ENCODE peak calls at places on chromosomes 3 and 15, in seven cellular contexts. One of them, this sample, is unnamed.

GRCh38 chr3:16768956-16769355 is 115.8 kb upstream of the PLCL2 start:
- DNase-seq in esophagus squamous epithelium: no peak
- DNase-seq in NB4: no peak
- DNase-seq in suprapubic skin: no peak
- DNase-seq in A549: no peak
- DNase-seq in sigmoid colon: no peak
- DNase-seq in adrenal gland: no peak
- DNase-seq in this sample: no peak

GRCh38 chr3:190345878-190346277 is 23.6 kb upstream of the CLDN1 start:
- DNase-seq in esophagus squamous epithelium: no peak
- DNase-seq in NB4: no peak
- DNase-seq in suprapubic skin: no peak
- DNase-seq in A549: no peak
- DNase-seq in sigmoid colon: no peak
- DNase-seq in adrenal gland: no peak
- DNase-seq in this sample: no peak

GRCh38 chr3:103085465-103085864 is 650.6 kb downstream of the ZPLD1 start:
- DNase-seq in esophagus squamous epithelium: no peak
- DNase-seq in NB4: no peak
- DNase-seq in suprapubic skin: no peak
- DNase-seq in A549: no peak
- DNase-seq in sigmoid colon: no peak
- DNase-seq in adrenal gland: no peak
- DNase-seq in this sample: no peak

GRCh38 chr15:40006646-40007045 is 32.3 kb downstream of the SRP14 start:
- DNase-seq in esophagus squamous epithelium: no peak
- DNase-seq in NB4: no peak
- DNase-seq in suprapubic skin: no peak
- DNase-seq in A549: no peak
- DNase-seq in sigmoid colon: no peak
- DNase-seq in adrenal gland: no peak
- DNase-seq in this sample: no peak

GRCh38 chr15:40702077-40702476 is 7.1 kb downstream of the RAD51 start:
- DNase-seq in esophagus squamous epithelium: no peak
- DNase-seq in NB4: peak
- DNase-seq in suprapubic skin: no peak
- DNase-seq in A549: no peak
- DNase-seq in sigmoid colon: no peak
- DNase-seq in adrenal gland: no peak
- DNase-seq in this sample: no peak

GRCh38 chr3:128321418-128321817 is 145.3 kb downstream of the DNAJB8 start:
- DNase-seq in esophagus squamous epithelium: no peak
- DNase-seq in NB4: no peak
- DNase-seq in suprapubic skin: no peak
- DNase-seq in A549: no peak
- DNase-seq in sigmoid colon: peak
- DNase-seq in adrenal gland: no peak
- DNase-seq in this sample: no peak

GRCh38 chr3:187146389-187146788 is 7.1 kb upstream of the RPL39L start:
- DNase-seq in esophagus squamous epithelium: no peak
- DNase-seq in NB4: no peak
- DNase-seq in suprapubic skin: no peak
- DNase-seq in A549: no peak
- DNase-seq in sigmoid colon: no peak
- DNase-seq in adrenal gland: no peak
- DNase-seq in this sample: no peak

GRCh38 chr3:50210510-50211367 is 5.7 kb downstream of the SLC38A3 start:
- DNase-seq in esophagus squamous epithelium: no peak
- DNase-seq in NB4: no peak
- DNase-seq in suprapubic skin: no peak
- DNase-seq in A549: no peak
- DNase-seq in sigmoid colon: no peak
- DNase-seq in adrenal gland: no peak
- DNase-seq in this sample: no peak

GRCh38 chr3:58383904-58384303 is 49.7 kb downstream of the PDHB start:
- DNase-seq in esophagus squamous epithelium: no peak
- DNase-seq in NB4: peak
- DNase-seq in suprapubic skin: no peak
- DNase-seq in A549: no peak
- DNase-seq in sigmoid colon: no peak
- DNase-seq in adrenal gland: peak
- DNase-seq in this sample: no peak

DNA sequence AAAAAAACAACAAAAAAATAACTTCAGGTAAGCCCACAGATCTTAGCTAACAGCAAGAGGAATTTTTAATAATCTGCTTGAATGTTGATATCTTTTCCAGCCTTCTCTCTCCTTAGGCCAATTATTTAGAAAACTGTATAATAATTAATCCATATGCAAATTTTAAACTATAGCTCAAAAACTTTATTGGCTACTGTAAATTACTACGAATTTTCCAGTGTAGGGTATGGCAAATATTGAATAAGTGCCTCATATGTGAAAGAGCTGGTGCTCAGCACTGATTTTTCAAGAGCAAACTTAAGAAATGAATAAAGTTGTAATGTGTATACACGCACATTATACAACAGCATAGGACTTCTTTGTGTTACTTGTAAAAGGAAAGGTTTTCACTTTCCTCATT is 123.0 kb downstream of the TFDP2 start:
- DNase-seq in esophagus squamous epithelium: no peak
- DNase-seq in NB4: no peak
- DNase-seq in suprapubic skin: no peak
- DNase-seq in A549: no peak
- DNase-seq in sigmoid colon: no peak
- DNase-seq in adrenal gland: no peak
- DNase-seq in this sample: no peak
- TF ChIP-seq POLR2A in esophagus squamous epithelium: no peak
- TF ChIP-seq POLR2A in NB4: no peak
- TF ChIP-seq POLR2A in suprapubic skin: no peak
- TF ChIP-seq POLR2A in A549: no peak
- TF ChIP-seq POLR2A in sigmoid colon: no peak
- TF ChIP-seq POLR2A in adrenal gland: no peak
- TF ChIP-seq POLR2A in this sample: no peak

DNA sequence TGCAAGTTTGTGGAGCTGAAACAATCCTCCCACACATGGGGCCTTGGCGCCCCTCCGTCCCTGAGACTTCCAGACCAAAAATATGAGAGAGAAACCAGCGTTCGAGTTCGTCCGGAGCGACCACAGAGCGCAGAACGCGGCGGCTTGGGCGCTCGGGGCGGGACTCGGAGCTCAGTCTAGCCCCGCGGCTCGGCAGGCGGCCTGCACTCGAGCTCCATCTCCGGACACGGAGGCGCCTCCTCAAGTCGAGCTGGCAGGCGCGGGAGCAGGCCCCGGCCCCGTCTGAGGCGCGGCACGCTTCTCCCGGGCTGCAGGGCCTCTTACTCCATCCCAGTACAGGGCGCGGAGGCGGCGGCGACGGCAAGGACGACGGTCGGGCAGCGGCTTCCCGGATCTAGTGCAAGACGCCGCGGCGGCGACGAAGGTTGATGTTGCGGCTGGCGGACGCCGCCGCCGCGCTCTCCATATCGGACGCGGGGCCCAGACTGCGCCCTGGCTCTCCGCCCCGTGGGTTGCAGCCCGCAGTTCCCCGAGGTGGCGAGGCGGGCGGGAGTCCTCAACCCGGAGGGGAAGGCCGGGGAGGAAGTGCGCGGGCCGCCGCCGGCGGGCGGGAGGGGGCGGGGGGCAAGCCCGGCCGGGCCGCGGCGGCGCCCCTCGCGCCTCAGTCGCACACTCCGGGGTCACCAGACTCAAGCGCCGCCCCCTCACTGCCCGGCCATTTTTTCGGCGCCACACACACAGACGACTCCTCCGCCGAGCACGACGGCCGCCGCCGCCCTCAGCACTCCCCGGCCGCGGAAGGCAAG is 674 bp downstream of the MSL2 start:
- DNase-seq in esophagus squamous epithelium: peak
- DNase-seq in NB4: peak
- DNase-seq in suprapubic skin: peak
- DNase-seq in A549: no peak
- DNase-seq in sigmoid colon: peak
- DNase-seq in adrenal gland: peak
- DNase-seq in this sample: peak
- TF ChIP-seq POLR2A in esophagus squamous epithelium: no peak
- TF ChIP-seq POLR2A in NB4: no peak
- TF ChIP-seq POLR2A in suprapubic skin: peak
- TF ChIP-seq POLR2A in A549: no peak
- TF ChIP-seq POLR2A in sigmoid colon: no peak
- TF ChIP-seq POLR2A in adrenal gland: no peak
- TF ChIP-seq POLR2A in this sample: no peak

GRCh38 chr15:52020253-52021085 is 1.4 kb downstream of the MAPK6 start:
- DNase-seq in esophagus squamous epithelium: no peak
- DNase-seq in NB4: no peak
- DNase-seq in suprapubic skin: no peak
- DNase-seq in A549: no peak
- DNase-seq in sigmoid colon: no peak
- DNase-seq in adrenal gland: no peak
- DNase-seq in this sample: no peak

GRCh38 chr15:52018244-52018643 is 775 bp upstream of the MAPK6 start:
- DNase-seq in esophagus squamous epithelium: no peak
- DNase-seq in NB4: no peak
- DNase-seq in suprapubic skin: no peak
- DNase-seq in A549: no peak
- DNase-seq in sigmoid colon: no peak
- DNase-seq in adrenal gland: no peak
- DNase-seq in this sample: no peak

GRCh38 chr15:52018693-52019393 is at the start of gene MAPK6:
- DNase-seq in esophagus squamous epithelium: peak
- DNase-seq in NB4: peak
- DNase-seq in suprapubic skin: peak
- DNase-seq in A549: peak
- DNase-seq in sigmoid colon: peak
- DNase-seq in adrenal gland: peak
- DNase-seq in this sample: peak

GRCh38 chr15:52021128-52021671 is 2.2 kb downstream of the MAPK6 start:
- DNase-seq in esophagus squamous epithelium: no peak
- DNase-seq in NB4: peak
- DNase-seq in suprapubic skin: no peak
- DNase-seq in A549: peak
- DNase-seq in sigmoid colon: peak
- DNase-seq in adrenal gland: peak
- DNase-seq in this sample: no peak

DNA sequence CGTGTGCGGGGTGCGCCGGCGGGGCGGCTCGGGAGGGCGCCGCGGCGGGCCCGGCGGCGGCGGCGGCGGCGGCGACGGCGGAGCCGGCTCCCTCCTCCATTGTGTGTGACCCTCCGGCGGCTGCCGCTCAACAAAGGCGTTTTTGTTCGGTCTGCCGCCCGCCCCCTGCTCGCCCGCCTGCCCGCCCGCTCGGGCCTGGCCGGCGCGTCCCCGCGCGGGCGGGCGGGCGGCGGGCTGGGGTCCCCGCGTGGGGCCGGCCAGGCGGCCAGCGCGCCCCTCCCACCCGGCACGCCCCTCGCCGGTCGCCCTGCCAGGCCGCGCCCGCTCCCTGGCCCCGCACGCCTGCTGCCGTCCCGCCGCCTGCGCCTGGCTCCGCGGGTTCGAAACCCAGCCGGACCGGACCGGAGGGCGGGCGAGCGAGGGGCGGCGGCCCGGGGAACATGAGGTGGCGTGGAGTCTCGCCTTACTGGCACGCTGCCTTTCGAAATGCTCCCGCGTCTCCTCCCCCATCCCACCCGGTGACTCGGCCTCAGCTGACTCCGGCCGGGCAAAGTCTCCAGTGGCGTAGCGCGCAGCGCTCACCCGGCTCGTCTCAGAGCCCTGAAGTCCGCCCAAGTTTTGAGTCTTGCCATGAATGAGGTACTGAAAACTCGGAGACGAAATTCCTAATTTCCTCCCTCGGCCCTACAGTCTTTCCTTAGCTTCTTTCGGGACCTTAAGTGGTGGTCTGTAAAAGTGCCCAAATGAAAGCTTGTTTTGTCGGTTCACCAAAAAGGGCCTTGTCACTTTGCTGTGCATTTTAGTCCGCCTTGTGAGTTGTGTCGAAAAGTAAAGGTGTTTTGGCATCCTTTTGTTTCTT is 604 bp downstream of the MAPK6 start:
- DNase-seq in esophagus squamous epithelium: peak
- DNase-seq in NB4: peak
- DNase-seq in suprapubic skin: peak
- DNase-seq in A549: peak
- DNase-seq in sigmoid colon: peak
- DNase-seq in adrenal gland: peak
- DNase-seq in this sample: peak
- TF ChIP-seq POLR2A in esophagus squamous epithelium: no peak
- TF ChIP-seq POLR2A in NB4: peak
- TF ChIP-seq POLR2A in suprapubic skin: peak
- TF ChIP-seq POLR2A in A549: peak
- TF ChIP-seq POLR2A in sigmoid colon: peak
- TF ChIP-seq POLR2A in adrenal gland: peak
- TF ChIP-seq POLR2A in this sample: no peak

GRCh38 chr3:10004506-10004905 is 17.9 kb upstream of the EMC3 start:
- DNase-seq in esophagus squamous epithelium: no peak
- DNase-seq in NB4: no peak
- DNase-seq in suprapubic skin: no peak
- DNase-seq in A549: no peak
- DNase-seq in sigmoid colon: peak
- DNase-seq in adrenal gland: no peak
- DNase-seq in this sample: no peak
- TF ChIP-seq POLR2A in esophagus squamous epithelium: no peak
- TF ChIP-seq POLR2A in NB4: no peak
- TF ChIP-seq POLR2A in suprapubic skin: no peak
- TF ChIP-seq POLR2A in A549: no peak
- TF ChIP-seq POLR2A in sigmoid colon: no peak
- TF ChIP-seq POLR2A in adrenal gland: no peak
- TF ChIP-seq POLR2A in this sample: no peak

GRCh38 chr3:115146032-115146417 is 1.1 kb downstream of the ZBTB20 start:
- DNase-seq in esophagus squamous epithelium: no peak
- DNase-seq in NB4: peak
- DNase-seq in suprapubic skin: peak
- DNase-seq in A549: peak
- DNase-seq in sigmoid colon: peak
- DNase-seq in adrenal gland: peak
- DNase-seq in this sample: no peak

GRCh38 chr3:115147329-115148141 is 447 bp upstream of the ZBTB20 start:
- DNase-seq in esophagus squamous epithelium: peak
- DNase-seq in NB4: peak
- DNase-seq in suprapubic skin: peak
- DNase-seq in A549: peak
- DNase-seq in sigmoid colon: peak
- DNase-seq in adrenal gland: peak
- DNase-seq in this sample: peak

GRCh38 chr3:115148142-115148790 is 1.2 kb upstream of the ZBTB20 start:
- DNase-seq in esophagus squamous epithelium: no peak
- DNase-seq in NB4: peak
- DNase-seq in suprapubic skin: no peak
- DNase-seq in A549: no peak
- DNase-seq in sigmoid colon: no peak
- DNase-seq in adrenal gland: no peak
- DNase-seq in this sample: no peak

GRCh38 chr3:115151921-115152320 is 4.8 kb upstream of the ZBTB20 start:
- DNase-seq in esophagus squamous epithelium: no peak
- DNase-seq in NB4: no peak
- DNase-seq in suprapubic skin: no peak
- DNase-seq in A549: no peak
- DNase-seq in sigmoid colon: no peak
- DNase-seq in adrenal gland: no peak
- DNase-seq in this sample: no peak

GRCh38 chr3:115146418-115147328 is at the start of gene ZBTB20:
- DNase-seq in esophagus squamous epithelium: no peak
- DNase-seq in NB4: peak
- DNase-seq in suprapubic skin: peak
- DNase-seq in A549: peak
- DNase-seq in sigmoid colon: peak
- DNase-seq in adrenal gland: peak
- DNase-seq in this sample: peak
- TF ChIP-seq POLR2A in esophagus squamous epithelium: peak
- TF ChIP-seq POLR2A in NB4: peak
- TF ChIP-seq POLR2A in suprapubic skin: no peak
- TF ChIP-seq POLR2A in A549: peak
- TF ChIP-seq POLR2A in sigmoid colon: peak
- TF ChIP-seq POLR2A in adrenal gland: peak
- TF ChIP-seq POLR2A in this sample: no peak